ENCODE peak calls at places on chromosomes 11 and 22, in eight cellular contexts. X, D, V, S, U, W, G and K are unnamed samples.

GRCh38 chr22:45528046-45528445 is 25.4 kb downstream of the FBLN1 start:
- DNase-seq in U (no peak), V (no peak), X (no peak), G (no peak), S (no peak), D (no peak), W (no peak), K (no peak)

GRCh38 chr11:116696381-116696941 is 76.3 kb downstream of the BUD13 start:
- DNase-seq in G (peak; percentile 36), S (no peak), X (peak; percentile 94), D (no peak), V (no peak), U (no peak), W (no peak), K (peak; percentile 26)

GRCh38 chr22:20437253-20438065 is at the start of gene SCARF2:
- DNase-seq in G (no peak), S (no peak), V (no peak), D (peak; percentile 49), X (peak; percentile 70), U (no peak), W (peak; percentile 60), K (peak; percentile 82)

GRCh38 chr22:46788426-46789168 is 26.1 kb downstream of the TBC1D22A start:
- DNase-seq in G (peak; percentile 7), U (no peak), W (no peak), V (no peak), S (no peak), X (no peak), D (no peak), K (no peak)

GRCh38 chr11:73566422-73566821 is 31.5 kb downstream of the FAM168A start:
- DNase-seq in U (no peak), S (no peak), D (no peak), V (no peak), X (no peak), W (no peak), G (no peak), K (no peak)

GRCh38 chr11:14357843-14358728 is 897 bp downstream of the RRAS2 start:
- DNase-seq in G (peak; percentile 90), W (peak; percentile 40), X (peak; percentile 72), V (peak; percentile 76), S (peak; percentile 63), U (no peak), D (peak; percentile 79), K (peak; percentile 76)

GRCh38 chr11:133531450-133531849 is 851 bp downstream of the OPCML start:
- DNase-seq in W (no peak), X (no peak), V (no peak), G (no peak), S (no peak), U (no peak), D (no peak), K (no peak)

GRCh38 chr11:75090778-75091177 is 5.9 kb downstream of the OR2AT4 start:
- DNase-seq in G (no peak), S (no peak), W (no peak), U (no peak), V (no peak), D (no peak), X (no peak), K (no peak)

GRCh38 chr11:6602096-6602940 is 1.1 kb downstream of the RRP8 start:
- DNase-seq in V (no peak), W (no peak), S (no peak), G (no peak), X (no peak), D (no peak), U (peak; percentile 3), K (no peak)

GRCh38 chr11:19871531-19871930 is 158.9 kb downstream of the NAV2 start:
- DNase-seq in W (no peak), G (no peak), X (no peak), U (no peak), D (no peak), V (no peak), S (no peak), K (no peak)

GRCh38 chr11:92180226-92180625 is 44.4 kb upstream of the FAT3 start:
- DNase-seq in U (no peak), G (no peak), V (no peak), D (no peak), W (no peak), X (no peak), S (no peak), K (no peak)

DNA sequence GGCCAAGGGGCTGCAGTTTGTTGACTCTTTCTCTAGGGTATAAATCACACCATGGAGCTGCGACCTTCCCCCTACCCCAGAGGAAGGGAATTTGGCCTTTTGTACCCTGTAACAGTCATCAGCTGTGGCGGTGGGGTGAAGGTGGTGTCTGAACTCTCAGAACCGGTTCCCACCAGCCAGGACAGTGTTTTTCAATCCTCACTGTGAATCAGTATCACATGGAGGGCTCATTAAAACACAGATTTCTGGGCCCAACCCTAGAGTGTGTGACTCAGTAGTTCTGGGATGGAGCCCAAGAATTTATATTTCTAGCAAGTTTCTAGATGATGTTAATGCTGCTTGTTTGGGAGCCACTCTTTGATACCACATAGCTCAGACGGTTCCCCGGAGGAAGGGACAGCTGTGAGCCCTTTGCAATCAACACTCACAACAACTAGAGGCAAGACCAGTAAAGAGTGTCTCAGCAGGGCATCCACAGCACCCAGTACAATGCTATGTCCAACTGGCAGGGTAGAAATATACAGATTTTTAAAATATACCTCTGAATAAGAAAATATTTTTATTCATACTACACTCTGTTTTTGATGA is 43.9 kb upstream of the FAT3 start:
- DNase-seq in U (no peak), X (no peak), D (no peak), W (no peak), G (no peak), V (no peak), S (no peak), K (no peak)
- TF ChIP-seq CTCF in U (no peak), X (no peak), D (no peak), W (no peak), G (no peak), V (no peak), S (no peak), K (no peak)

GRCh38 chr11:72521672-72522071 is 87.3 kb upstream of the CLPB start:
- DNase-seq in U (no peak), V (no peak), D (no peak), S (no peak), X (no peak), W (no peak), G (no peak), K (no peak)

GRCh38 chr11:72525466-72525865 is 91.1 kb upstream of the CLPB start:
- DNase-seq in W (no peak), S (no peak), U (no peak), X (peak; percentile 51), V (no peak), G (no peak), D (no peak), K (no peak)

GRCh38 chr11:72524711-72525110 is 90.4 kb upstream of the CLPB start:
- DNase-seq in X (no peak), W (no peak), U (no peak), D (no peak), G (no peak), V (no peak), S (no peak), K (no peak)

GRCh38 chr11:72522186-72522585 is 87.9 kb upstream of the CLPB start:
- DNase-seq in V (no peak), S (no peak), G (no peak), U (no peak), X (no peak), W (no peak), D (no peak), K (no peak)

DNA sequence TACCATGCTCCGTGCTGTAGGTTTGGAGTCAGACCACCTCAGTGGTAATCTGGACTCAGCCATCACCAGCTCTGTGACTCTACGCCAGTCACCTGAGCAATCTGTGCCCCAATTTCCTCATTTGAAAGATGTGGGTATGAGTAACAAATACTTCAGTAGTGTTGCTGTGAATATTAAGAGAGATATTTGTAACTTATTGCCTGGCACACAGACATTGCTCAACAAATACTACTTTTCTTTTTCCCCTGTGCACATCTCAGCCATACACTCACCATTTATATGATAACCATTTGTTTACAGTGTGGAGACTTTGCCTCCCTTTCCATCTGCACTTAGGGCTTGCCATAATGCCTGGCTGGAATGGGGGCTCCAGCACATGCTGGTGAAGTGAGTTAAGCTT is 89.7 kb upstream of the CLPB start:
- DNase-seq in V (no peak), D (no peak), W (no peak), X (no peak), S (no peak), G (no peak), U (no peak), K (no peak)
- TF ChIP-seq CTCF in V (no peak), D (no peak), W (no peak), X (no peak), S (no peak), G (no peak), U (no peak), K (no peak)

GRCh38 chr11:57567512-57568329 is at the start of gene UBE2L6:
- DNase-seq in X (peak; percentile 53), D (peak; percentile 88), V (peak; percentile 76), W (peak; percentile 57), G (peak; percentile 67), U (peak; percentile 40), S (peak; percentile 62), K (peak; percentile 64)
- TF ChIP-seq CTCF in X (no peak), D (no peak), V (no peak), W (no peak), G (no peak), U (peak; percentile 96), S (no peak), K (no peak)

DNA sequence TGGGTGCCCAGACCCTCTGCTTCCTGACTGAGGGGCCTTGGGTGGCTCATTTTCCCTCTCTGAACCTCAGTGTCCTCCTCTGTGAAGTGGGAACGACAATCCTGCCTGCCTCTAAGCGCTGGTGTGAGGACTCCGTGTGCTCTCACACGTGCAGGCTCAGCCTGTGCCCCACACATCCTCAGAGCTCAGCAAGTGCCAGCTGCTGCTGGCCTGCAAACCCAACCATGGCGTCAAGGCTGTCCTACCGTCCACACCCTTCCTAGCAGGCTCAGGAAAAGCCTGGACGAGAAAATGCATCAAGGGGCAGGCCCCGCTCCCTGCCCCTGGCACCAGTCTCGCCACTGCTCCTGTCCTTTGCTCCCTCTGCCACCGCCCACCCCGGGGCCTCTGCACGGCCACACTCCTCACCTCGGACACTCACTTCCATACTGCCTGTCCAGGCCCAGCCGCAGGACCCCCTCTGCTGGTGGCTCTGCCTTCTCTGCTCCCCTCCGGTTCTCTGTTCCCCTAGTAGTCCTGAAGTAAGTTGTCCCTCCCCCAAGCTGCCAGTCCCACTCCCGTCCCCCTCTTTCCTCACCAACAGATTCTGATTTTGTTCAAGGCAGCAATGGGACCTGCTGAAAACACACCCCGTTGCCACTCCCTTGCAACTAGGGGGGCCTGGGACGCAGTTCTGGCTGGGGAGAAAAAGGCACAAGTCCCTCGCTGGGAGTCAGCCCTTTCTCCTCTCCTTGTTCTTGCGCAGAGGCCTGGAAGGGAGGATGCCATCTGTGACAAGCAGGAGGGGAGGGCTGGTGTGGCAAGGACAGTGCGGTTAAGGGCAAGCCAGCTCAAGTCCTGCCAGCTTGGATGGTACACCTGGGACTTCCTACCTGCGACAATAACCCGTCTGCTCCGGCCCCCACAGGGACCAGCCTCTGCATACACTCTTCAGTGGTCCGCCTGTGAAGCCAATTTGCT is 62.2 kb downstream of the ARFGAP3 start:
- DNase-seq in G (no peak), V (no peak), U (no peak), S (no peak), W (no peak), X (peak; percentile 68), D (no peak), K (no peak)
- TF ChIP-seq CTCF in G (no peak), V (no peak), U (no peak), S (no peak), W (no peak), X (peak; percentile 54), D (no peak), K (no peak)

DNA sequence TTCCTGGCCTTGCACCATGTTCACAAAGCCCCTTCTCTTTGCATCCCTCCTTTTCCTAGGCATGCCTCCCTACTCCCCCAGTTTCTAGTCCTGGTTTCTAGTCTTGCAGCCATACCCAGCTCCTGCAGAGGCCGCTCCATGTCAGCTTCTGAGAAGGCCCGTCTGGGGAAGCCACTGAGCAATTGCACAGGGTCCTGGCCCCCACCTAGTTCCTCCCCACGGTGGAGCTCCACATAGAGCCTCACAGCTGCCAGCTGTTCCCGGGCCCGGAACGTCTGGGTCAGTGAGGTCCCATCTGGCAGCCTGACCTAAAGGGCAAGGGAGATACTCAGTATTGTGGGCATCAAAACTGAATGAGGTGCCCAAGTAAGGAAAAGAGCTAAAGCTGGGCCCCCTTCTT is 2.2 kb downstream of the UBXN1 start:
- DNase-seq in D (no peak), X (no peak), V (no peak), G (no peak), W (no peak), U (no peak), S (no peak), K (no peak)
- TF ChIP-seq CTCF in D (no peak), X (peak; percentile 14), V (no peak), G (no peak), W (no peak), U (no peak), S (no peak), K (no peak)